ENCODE peak calls at places on chromosomes 13 and 19, in five cellular contexts. M is body of pancreas, L is kidney, H is breast epithelium, O is transverse colon. J is an unnamed sample.

GRCh38 chr13:57624565-57625435 is 6.7 kb upstream of the PCDH17 start:
- DNase-seq in M (peak; percentile 59), L (no peak), H (no peak), O (peak; percentile 8), J (no peak)

GRCh38 chr13:102870677-102871415 is 25.0 kb downstream of the ERCC5 start:
- DNase-seq in M (peak; percentile 48), L (peak; percentile 69), H (no peak), O (peak; percentile 48), J (peak; percentile 83)

GRCh38 chr13:94073006-94073744 is 406.3 kb downstream of the DCT start:
- DNase-seq in M (no peak), L (no peak), H (no peak), O (no peak), J (no peak)

GRCh38 chr19:15315101-15315500 is 17.2 kb downstream of the BRD4 start:
- DNase-seq in M (no peak), L (no peak), H (no peak), O (no peak), J (no peak)

GRCh38 chr19:3243851-3244700 is 19.6 kb downstream of the CELF5 start:
- DNase-seq in M (no peak), L (no peak), H (no peak), O (peak; percentile 27), J (no peak)

GRCh38 chr13:113816248-113816924 is 47.5 kb downstream of the GAS6 start:
- DNase-seq in M (no peak), L (no peak), H (no peak), O (no peak), J (peak; percentile 70)

GRCh38 chr13:80131204-80131603 is 209.7 kb downstream of the SPRY2 start:
- DNase-seq in M (peak; percentile 82), L (peak; percentile 85), H (no peak), O (peak; percentile 81), J (no peak)

GRCh38 chr13:106804996-106805395 is 237.1 kb upstream of the ARGLU1 start:
- DNase-seq in M (no peak), L (no peak), H (no peak), O (no peak), J (no peak)

GRCh38 chr13:79642596-79642995 is 161.6 kb downstream of the NDFIP2 start:
- DNase-seq in M (no peak), L (no peak), H (no peak), O (no peak), J (no peak)

GRCh38 chr13:60028021-60028420 is 135.7 kb downstream of the DIAPH3 start:
- DNase-seq in M (no peak), L (no peak), H (no peak), O (no peak), J (no peak)

GRCh38 chr13:24923305-24923640 is 159.3 kb downstream of the RNF17 start:
- DNase-seq in M (no peak), L (no peak), H (no peak), O (no peak), J (no peak)

GRCh38 chr19:4913996-4914735 is 4.9 kb downstream of the UHRF1 start:
- DNase-seq in M (no peak), L (no peak), H (no peak), O (peak; percentile 17), J (no peak)

GRCh38 chr13:99982021-99982740 is 597 bp downstream of the ZIC2 start:
- DNase-seq in M (no peak), L (peak; percentile 71), H (no peak), O (no peak), J (peak; percentile 80)

GRCh38 chr19:33759356-33759755 is 37.3 kb upstream of the KCTD15 start:
- DNase-seq in M (no peak), L (no peak), H (no peak), O (no peak), J (no peak)

GRCh38 chr13:98252931-98253470 is 75.9 kb upstream of the RNF113B start:
- DNase-seq in M (no peak), L (no peak), H (no peak), O (no peak), J (no peak)

GRCh38 chr19:35090160-35090794 is 25.3 kb upstream of the FXYD3 start:
- DNase-seq in M (peak; percentile 88), L (no peak), H (no peak), O (peak; percentile 58), J (no peak)

GRCh38 chr13:75717525-75717924 is 81.4 kb downstream of the LMO7 start:
- DNase-seq in M (no peak), L (no peak), H (no peak), O (no peak), J (no peak)

GRCh38 chr13:75713852-75714251 is 77.7 kb downstream of the LMO7 start:
- DNase-seq in M (no peak), L (no peak), H (no peak), O (no peak), J (no peak)

GRCh38 chr13:75721307-75721706 is 85.2 kb downstream of the LMO7 start:
- DNase-seq in M (no peak), L (no peak), H (no peak), O (no peak), J (no peak)

DNA sequence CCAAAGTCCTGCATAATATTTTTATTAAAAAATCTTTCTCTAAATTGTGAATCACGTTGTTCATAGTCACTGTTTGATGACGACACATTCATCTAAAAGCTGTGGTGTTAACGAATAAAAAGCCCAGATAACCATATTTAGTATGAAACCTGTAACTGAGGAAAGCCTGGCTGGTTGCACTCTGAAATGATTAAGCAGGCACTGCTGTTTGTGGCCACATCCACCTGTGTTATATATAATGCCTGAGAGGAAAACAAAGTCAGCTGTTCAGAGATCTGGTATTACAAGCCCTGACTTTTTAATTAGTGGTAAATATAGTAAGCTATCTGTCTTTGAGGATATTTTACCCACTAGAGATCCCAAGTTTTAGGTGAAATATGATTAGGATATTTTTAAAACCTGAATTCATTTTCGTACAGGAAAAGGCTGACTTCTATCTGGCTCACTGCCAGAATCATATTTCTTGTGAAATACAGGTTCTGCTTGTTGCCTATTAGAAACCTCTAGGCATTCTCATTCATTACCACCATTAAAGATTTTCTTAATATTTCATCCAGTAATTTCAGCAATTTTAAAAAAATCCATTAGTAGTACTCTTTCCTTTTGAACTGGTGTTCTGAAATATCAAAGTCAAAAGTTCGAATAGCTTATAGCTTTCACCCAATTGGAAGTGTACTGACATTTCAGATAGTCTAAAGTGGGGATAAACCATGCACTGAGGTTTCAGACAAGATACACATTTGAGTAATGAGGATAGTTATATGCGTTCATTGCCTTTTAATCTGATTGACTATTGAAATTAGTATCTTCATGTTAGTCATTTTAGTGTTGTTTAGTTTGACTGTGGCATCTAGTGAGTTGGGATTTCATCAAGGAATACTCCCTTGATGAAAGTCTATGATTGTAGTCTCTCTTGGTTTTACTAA is 79.7 kb downstream of the LMO7 start:
- DNase-seq in M (no peak), L (no peak), H (no peak), O (no peak), J (no peak)
- H3K27ac ChIP-seq in M (no peak overlapping the region), L (no peak overlapping the region), H (no peak overlapping the region), O (no peak overlapping the region), J (no peak overlapping the region)

DNA sequence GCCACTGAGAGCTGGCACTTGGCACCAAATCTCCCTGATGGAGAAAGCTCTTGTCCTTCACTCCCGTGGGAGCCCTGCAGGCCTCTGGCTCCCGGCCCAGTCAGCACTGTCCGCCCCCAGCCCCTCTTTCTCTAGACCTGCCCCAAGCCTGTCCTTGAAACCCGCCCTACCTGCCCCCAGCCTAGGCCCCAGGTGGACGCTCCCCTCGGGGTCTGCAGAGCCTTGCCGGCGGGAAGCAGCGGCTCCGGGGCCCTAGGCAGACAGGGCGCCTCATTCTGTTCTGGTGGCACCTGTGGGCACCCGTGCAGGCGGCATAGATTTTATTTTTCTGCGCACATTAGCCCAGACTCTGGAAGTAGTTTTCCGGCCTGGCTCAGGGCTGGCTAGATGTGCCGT is 17.6 kb downstream of the IL17D start:
- DNase-seq in M (no peak), L (no peak), H (no peak), O (no peak), J (no peak)
- H3K4me3 ChIP-seq in M (no peak overlapping the region), L (no peak overlapping the region), H (peak overlapping the region; percentile 59), O (peak overlapping the region; percentile 33), J (peak overlapping the region; percentile 33)

GRCh38 chr19:6610934-6611370 is 20.0 kb upstream of the CD70 start:
- DNase-seq in M (no peak), L (no peak), H (no peak), O (no peak), J (no peak)
- H3K27ac ChIP-seq in M (no peak overlapping the region), L (no peak overlapping the region), H (no peak overlapping the region), O (no peak overlapping the region), J (no peak overlapping the region)

DNA sequence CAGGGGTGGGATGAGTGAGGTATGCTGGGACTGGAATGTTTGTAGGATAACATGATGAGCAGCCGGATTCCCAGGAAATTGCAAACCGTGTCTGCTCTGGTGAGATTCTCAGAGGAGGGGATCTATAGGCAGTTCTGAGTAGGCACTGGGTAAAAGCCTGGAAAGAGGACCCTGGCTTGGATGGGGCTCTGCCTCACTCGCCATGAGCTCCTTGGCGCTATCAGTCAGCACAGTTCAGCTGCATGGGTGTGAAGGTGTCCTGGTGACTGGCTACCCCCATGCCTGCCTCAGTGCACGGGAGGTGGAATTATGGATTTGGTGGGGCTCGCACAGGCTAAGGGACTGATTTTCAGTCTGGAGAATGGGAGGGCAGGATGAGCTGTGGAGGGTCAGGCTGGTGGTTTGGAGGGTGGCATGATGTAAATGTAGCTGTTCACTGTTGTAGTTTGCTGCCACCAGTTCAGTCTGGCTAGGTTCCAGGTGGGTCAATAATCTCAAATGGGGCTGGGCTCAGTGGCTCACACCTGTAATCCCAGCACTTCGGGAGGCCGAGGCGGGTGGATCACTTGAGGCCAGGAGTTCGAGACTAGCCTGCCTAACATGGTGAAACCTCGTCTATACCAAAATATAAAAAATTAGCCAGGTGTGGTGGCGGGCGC is 9.2 kb upstream of the ZNF627 start:
- DNase-seq in M (peak; percentile 41), L (no peak), H (no peak), O (no peak), J (no peak)
- H3K4me3 ChIP-seq in M (no peak overlapping the region), L (no peak overlapping the region), H (no peak overlapping the region), O (no peak overlapping the region), J (no peak overlapping the region)

DNA sequence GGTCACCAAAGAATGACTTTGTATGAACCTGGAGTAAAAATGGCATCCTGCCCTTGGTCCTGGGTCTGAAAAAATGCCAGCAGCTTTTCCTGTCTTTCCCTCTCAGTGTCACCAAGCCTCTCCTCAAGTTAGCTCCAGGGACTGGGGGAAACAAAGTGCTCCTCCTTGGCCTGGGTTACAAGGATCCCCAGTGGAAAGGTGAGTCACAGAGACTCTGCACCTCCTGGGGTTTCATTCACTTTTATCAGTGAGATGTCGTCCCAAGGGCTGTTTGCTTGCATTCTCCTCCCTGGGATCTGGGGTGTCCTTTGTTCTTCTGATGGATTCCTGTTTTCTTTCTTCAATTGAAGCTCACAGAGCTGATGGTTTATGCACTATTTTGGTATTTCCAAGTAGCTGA is 93.2 kb upstream of the CSNK1A1L start:
- DNase-seq in M (no peak), L (no peak), H (no peak), O (no peak), J (no peak)
- H3K27ac ChIP-seq in M (no peak overlapping the region), L (no peak overlapping the region), H (no peak overlapping the region), O (no peak overlapping the region), J (no peak overlapping the region)